ENCODE peak calls at places on chromosomes 4 and X, in nine cellular contexts. Q is breast epithelium, R is ovary, O is endothelial cell of umbilical vein, Z is K562, T is right lobe of liver, I is uterus, H is transverse colon, D is A549. J is an unnamed sample.
A peak's percentile ranks its signal among the peaks of the same experiment; 100 is the strongest.

GRCh38 chr4:39814403-39815185 is 116.7 kb downstream of the UBE2K start:
- DNase-seq in D (peak; percentile 28), Q (no peak), T (no peak), I (no peak), H (no peak), Z (no peak), O (no peak), R (no peak), J (peak; percentile 75)

GRCh38 chr4:90099795-90100194 is 27.4 kb upstream of the CCSER1 start:
- DNase-seq in D (no peak), T (no peak), I (no peak), Q (no peak), R (no peak), Z (no peak), H (no peak), O (no peak), J (no peak)

GRCh38 chr4:152515678-152516077 is 20.2 kb downstream of the FBXW7 start:
- DNase-seq in D (no peak), Q (no peak), Z (no peak), O (no peak), I (no peak), H (no peak), R (no peak), T (no peak), J (no peak)

GRCh38 chr4:173934201-173934600 is 349.3 kb downstream of the FBXO8 start:
- DNase-seq in O (no peak), R (no peak), T (no peak), D (no peak), H (no peak), Z (no peak), Q (no peak), I (no peak), J (no peak)

GRCh38 chrX:100407784-100408642 is 2.1 kb downstream of the PCDH19 start:
- DNase-seq in O (peak; percentile 24), T (no peak), D (no peak), I (no peak), Z (no peak), Q (no peak), H (no peak), R (no peak), J (no peak)

GRCh38 chrX:2451456-2452316 is 49.1 kb downstream of the DHRSX start:
- DNase-seq in T (no peak), H (no peak), R (no peak), Q (peak; percentile 18), D (no peak), Z (peak; percentile 25), I (no peak), O (no peak), J (no peak)

GRCh38 chr4:74364649-74365491 is at the start of gene EREG:
- DNase-seq in D (peak; percentile 33), I (peak; percentile 13), Z (peak; percentile 26), T (peak; percentile 32), O (peak; percentile 36), R (no peak), Q (no peak), H (peak; percentile 30), J (peak; percentile 39)

GRCh38 chr4:8547108-8547911 is 32.9 kb upstream of the GPR78 start:
- DNase-seq in Z (peak; percentile 67), Q (no peak), O (no peak), H (no peak), D (no peak), R (no peak), I (no peak), T (no peak), J (peak; percentile 72)

GRCh38 chr4:2062808-2063524 is 3.8 kb downstream of the NAT8L start:
- DNase-seq in I (no peak), D (no peak), H (no peak), Z (peak; percentile 51), T (no peak), Q (no peak), O (no peak), R (no peak), J (no peak)

GRCh38 chr4:2060578-2061207 is 1.6 kb downstream of the NAT8L start:
- DNase-seq in O (no peak), H (peak; percentile 32), T (peak; percentile 17), Q (no peak), R (no peak), I (no peak), D (no peak), Z (no peak), J (no peak)

GRCh38 chr4:2059726-2060577 is 825 bp downstream of the NAT8L start:
- DNase-seq in R (no peak), Z (no peak), D (no peak), I (no peak), Q (no peak), T (peak; percentile 18), O (no peak), H (no peak), J (peak; percentile 29)

GRCh38 chr4:2062168-2062807 is 3.2 kb downstream of the NAT8L start:
- DNase-seq in Z (no peak), R (no peak), D (no peak), Q (no peak), H (no peak), I (no peak), O (no peak), T (peak; percentile 15), J (no peak)

DNA sequence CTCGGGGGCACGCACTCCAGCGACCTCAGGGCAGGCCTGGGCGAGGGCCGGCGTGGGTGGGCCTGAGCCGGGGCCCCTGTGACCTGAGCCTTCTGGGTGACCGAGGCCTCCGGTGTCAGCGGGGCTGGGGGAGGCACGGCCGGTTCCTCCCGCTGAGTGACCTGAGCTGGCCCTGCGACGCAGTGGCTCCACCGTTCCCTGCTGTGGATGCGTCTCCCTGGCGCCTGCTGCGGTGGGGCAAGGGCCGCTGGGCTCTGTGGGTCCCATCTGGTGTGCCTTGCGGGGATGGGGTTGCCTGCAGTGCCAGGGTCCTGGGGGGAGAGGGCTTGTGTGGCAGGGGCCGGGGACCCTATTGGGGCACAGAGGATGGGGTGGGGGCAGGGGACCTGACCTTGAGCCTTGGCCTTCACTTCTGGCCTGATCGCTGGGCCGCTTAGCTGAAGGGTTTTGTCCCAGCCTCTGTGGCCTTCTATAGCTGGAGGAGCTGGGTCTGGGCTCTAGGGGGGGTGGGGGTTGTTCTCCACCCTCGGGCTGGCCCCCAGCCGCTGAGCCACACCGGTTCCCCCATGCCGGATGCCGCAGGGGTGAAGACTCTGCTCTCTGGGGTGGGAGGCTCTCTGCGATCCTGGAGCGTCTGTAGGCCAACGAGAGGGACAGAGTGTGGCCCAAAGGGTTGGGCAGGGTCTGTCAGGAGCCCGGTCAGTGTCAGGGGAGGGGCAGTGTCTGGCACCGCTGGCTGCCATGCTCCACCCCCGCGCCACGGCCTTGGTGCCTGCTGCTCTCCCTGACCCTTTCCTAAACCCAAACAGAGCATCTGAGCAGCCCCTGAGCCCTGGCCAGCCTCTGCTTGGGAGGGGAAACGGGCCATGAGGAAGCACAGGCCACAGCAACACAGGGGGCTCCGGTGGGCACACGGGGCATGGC is 2.3 kb downstream of the NAT8L start:
- DNase-seq in T (peak; percentile 17), D (no peak), H (no peak), Q (no peak), Z (no peak), I (no peak), R (no peak), O (no peak), J (no peak)
- TF ChIP-seq POLR2A in T (no peak), D (no peak), H (no peak), Q (no peak), Z (no peak), I (no peak), R (no peak), O (no peak), J (no peak)

GRCh38 chr4:80266902-80267380 is 477 bp downstream of the FGF5 start:
- DNase-seq in D (no peak), H (no peak), O (peak; percentile 15), Z (peak; percentile 31), T (no peak), R (no peak), I (no peak), Q (no peak), J (no peak)

GRCh38 chr4:80264825-80265224 is 1.6 kb upstream of the FGF5 start:
- DNase-seq in R (no peak), I (no peak), Q (no peak), T (no peak), H (no peak), O (no peak), Z (no peak), D (no peak), J (no peak)

GRCh38 chr4:80265571-80266266 is 745 bp upstream of the FGF5 start:
- DNase-seq in Z (peak; percentile 24), T (no peak), R (no peak), D (no peak), I (no peak), H (no peak), O (peak; percentile 65), Q (no peak), J (no peak)

GRCh38 chr4:80268081-80268823 is 1.8 kb downstream of the FGF5 start:
- DNase-seq in H (no peak), O (no peak), D (no peak), R (no peak), T (no peak), I (no peak), Q (no peak), Z (no peak), J (no peak)

DNA sequence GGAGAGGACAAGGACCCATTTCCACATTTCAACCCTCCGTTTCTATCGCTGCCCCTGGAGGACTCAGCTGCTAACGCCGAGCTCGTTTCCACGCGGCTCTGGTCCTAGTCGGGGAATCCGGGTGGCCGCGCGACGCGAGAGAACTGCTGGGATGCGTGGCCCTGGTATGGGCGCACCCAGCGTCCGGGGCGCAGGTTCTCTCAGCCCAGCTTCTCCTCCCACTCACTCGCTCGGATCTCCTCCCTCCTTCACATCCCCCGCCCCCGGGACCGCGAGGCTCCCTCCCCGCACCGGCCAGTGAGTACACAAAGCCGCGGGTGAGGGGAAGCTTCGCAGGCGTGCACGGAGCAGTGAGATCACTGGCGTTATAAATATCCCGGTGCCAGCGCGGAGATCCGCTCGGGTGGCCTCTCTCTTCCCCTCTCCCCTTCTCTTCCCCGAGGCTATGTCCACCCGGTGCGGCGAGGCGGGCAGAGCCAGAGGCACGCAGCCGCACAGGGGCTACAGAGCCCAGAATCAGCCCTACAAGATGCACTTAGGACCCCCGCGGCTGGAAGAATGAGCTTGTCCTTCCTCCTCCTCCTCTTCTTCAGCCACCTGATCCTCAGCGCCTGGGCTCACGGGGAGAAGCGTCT is at the start of gene FGF5:
- DNase-seq in R (no peak), H (peak; percentile 36), I (peak; percentile 29), T (no peak), Q (no peak), O (peak; percentile 38), D (no peak), Z (peak; percentile 84), J (peak; percentile 12)
- TF ChIP-seq POLR2A in R (no peak), H (no peak), I (no peak), T (no peak), Q (no peak), O (no peak), D (no peak), Z (peak; percentile 79), J (no peak)

DNA sequence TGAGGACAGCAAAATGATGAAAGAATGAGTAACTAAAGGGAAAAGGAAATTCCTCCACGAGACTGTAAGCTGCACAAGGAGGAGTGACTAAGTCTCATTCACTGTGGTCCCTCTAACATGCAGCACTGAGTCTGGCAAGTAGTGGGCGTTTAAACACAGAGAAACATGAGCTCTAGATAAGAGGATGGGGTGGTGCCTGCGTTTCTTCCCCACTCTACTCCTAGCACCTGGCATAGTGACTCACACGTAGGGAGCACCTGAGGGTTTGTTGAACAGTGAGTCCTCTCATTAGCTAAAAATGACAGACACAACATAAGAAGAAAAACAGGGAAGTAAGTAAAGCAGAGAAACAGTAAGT is 105.8 kb upstream of the CBR4 start:
- DNase-seq in H (peak; percentile 19), D (no peak), Z (no peak), T (no peak), I (no peak), R (no peak), Q (no peak), O (peak; percentile 95), J (peak; percentile 16)
- TF ChIP-seq POLR2A in H (no peak), D (no peak), Z (no peak), T (no peak), I (no peak), R (no peak), Q (no peak), O (no peak), J (no peak)

GRCh38 chrX:41014776-41015175 is 70.5 kb upstream of the USP9X start:
- DNase-seq in Q (no peak), O (no peak), H (no peak), Z (no peak), T (no peak), R (no peak), D (no peak), I (no peak), J (no peak)

GRCh38 chrX:41005445-41005992 is 79.7 kb upstream of the USP9X start:
- DNase-seq in T (no peak), Z (no peak), R (no peak), Q (no peak), H (no peak), D (no peak), I (no peak), O (peak; percentile 19), J (peak; percentile 3)

GRCh38 chrX:41009816-41010187 is 75.4 kb upstream of the USP9X start:
- DNase-seq in O (no peak), R (no peak), I (no peak), Q (no peak), H (no peak), Z (no peak), D (no peak), T (no peak), J (no peak)

GRCh38 chrX:41010188-41010846 is 74.9 kb upstream of the USP9X start:
- DNase-seq in R (peak; percentile 84), Q (peak; percentile 70), Z (peak; percentile 66), O (peak; percentile 91), H (peak; percentile 76), T (peak; percentile 79), I (peak; percentile 81), D (peak; percentile 47), J (peak; percentile 95)
- TF ChIP-seq POLR2A in R (peak; percentile 21), Q (no peak), Z (peak; percentile 76), O (peak; percentile 40), H (peak; percentile 79), T (peak; percentile 80), I (no peak), D (peak; percentile 27), J (peak; percentile 86)